ENCODE peak calls at places on chromosomes 3 and 15, in eight cellular contexts. F, O, A, J, N, C, B and Z are unnamed samples.
A peak's percentile ranks its signal among the peaks of the same experiment; 100 is the strongest.

GRCh38 chr3:25962255-25962654 is 172.4 kb downstream of the OXSM start:
- DNase-seq in N (peak; percentile 4), F (no peak), C (no peak), O (peak; percentile 2), B (no peak), A (no peak), J (no peak), Z (peak; percentile 13)

GRCh38 chr3:119918992-119919933 is 137.4 kb downstream of the NR1I2 start:
- DNase-seq in N (no peak), B (peak; percentile 5), F (no peak), A (no peak), J (no peak), O (no peak), C (no peak), Z (no peak)

GRCh38 chr3:1082024-1082633 is 10.7 kb upstream of the CNTN6 start:
- DNase-seq in N (peak; percentile 21), A (no peak), B (peak; percentile 40), J (peak; percentile 74), F (no peak), C (no peak), O (peak; percentile 74), Z (peak; percentile 47)

GRCh38 chr3:133211449-133211848 is 173.3 kb downstream of the TMEM108 start:
- DNase-seq in J (no peak), N (peak; percentile 86), A (no peak), C (no peak), F (no peak), O (no peak), B (no peak), Z (no peak)

GRCh38 chr15:100190675-100191074 is 151.1 kb downstream of the ADAMTS17 start:
- DNase-seq in C (no peak), J (no peak), F (peak; percentile 21), N (no peak), O (no peak), B (no peak), A (no peak), Z (no peak)

GRCh38 chr3:173065543-173065970 is 75.5 kb downstream of the SPATA16 start:
- DNase-seq in O (peak; percentile 26), J (no peak), C (peak; percentile 77), B (peak; percentile 70), N (no peak), A (no peak), F (no peak), Z (no peak)

GRCh38 chr3:142278451-142278850 is 53.1 kb upstream of the GK5 start:
- DNase-seq in F (no peak), B (peak; percentile 44), O (no peak), J (no peak), C (no peak), A (no peak), N (no peak), Z (no peak)

GRCh38 chr3:151859125-151859741 is 14.2 kb upstream of the SUCNR1 start:
- DNase-seq in B (no peak), N (no peak), J (no peak), C (no peak), F (no peak), A (no peak), O (no peak), Z (no peak)

GRCh38 chr3:170997966-170998913 is 28.3 kb downstream of the SLC2A2 start:
- DNase-seq in F (no peak), B (peak; percentile 29), N (no peak), C (no peak), O (peak; percentile 31), J (no peak), A (no peak), Z (no peak)